ENCODE peak calls at places on chromosomes 13 and 19, in eight cellular contexts. G is PC-3, I is breast epithelium, B is AG04450, N is astrocyte, Q is mucosa of descending colon, R is spleen, K is IMR-90. Y is an unnamed sample.

GRCh38 chr19:17985037-17985818 is 18.3 kb downstream of the KCNN1 start:
- DNase-seq in G (no peak), B (no peak), Q (no peak), R (no peak), I (no peak), K (no peak), N (no peak), Y (no peak)

GRCh38 chr13:102948006-102948405 is 102.2 kb downstream of the ERCC5 start:
- DNase-seq in R (no peak), K (no peak), I (no peak), Q (no peak), G (peak), B (no peak), N (no peak), Y (peak)

GRCh38 chr19:44925114-44925891 is 10.9 kb downstream of the APOC1 start:
- DNase-seq in R (peak), N (no peak), I (no peak), G (no peak), K (peak), B (no peak), Q (peak), Y (peak)

GRCh38 chr13:30466358-30466714 is 600 bp upstream of the HMGB1 start:
- DNase-seq in B (no peak), N (peak), R (no peak), I (no peak), Q (no peak), K (peak), G (peak), Y (no peak)

GRCh38 chr19:31132753-31133110 is 216.5 kb downstream of the TSHZ3 start:
- DNase-seq in N (no peak), Q (no peak), R (no peak), B (no peak), G (no peak), K (no peak), I (no peak), Y (no peak)

GRCh38 chr19:32748497-32748896 is 28.9 kb downstream of the TDRD12 start:
- DNase-seq in N (no peak), Q (no peak), B (no peak), K (no peak), G (peak), R (no peak), I (no peak), Y (no peak)

GRCh38 chr19:9323557-9323918 is 441 bp upstream of the ZNF559 start:
- DNase-seq in R (peak), N (peak), G (peak), K (peak), B (peak), I (no peak), Q (peak), Y (peak)

GRCh38 chr19:45821103-45821521 is 6.0 kb upstream of the RSPH6A start:
- DNase-seq in I (no peak), N (no peak), G (no peak), B (no peak), K (no peak), R (no peak), Q (no peak), Y (no peak)

GRCh38 chr19:11552666-11553372 is 6.2 kb downstream of the ELOF1 start:
- DNase-seq in N (no peak), G (no peak), K (no peak), Q (no peak), R (no peak), I (no peak), B (no peak), Y (no peak)

GRCh38 chr13:107866007-107866665 is 349.2 kb downstream of the LIG4 start:
- DNase-seq in Q (peak), R (no peak), K (peak), G (peak), N (peak), B (no peak), I (no peak), Y (peak)

GRCh38 chr13:62431852-62432251 is 1016.2 kb upstream of the PCDH20 start:
- DNase-seq in I (no peak), Q (no peak), B (no peak), N (no peak), G (no peak), R (no peak), K (no peak), Y (no peak)
- TF ChIP-seq CTCF in I (no peak), Q (no peak), B (no peak), N (no peak), G (no peak), R (no peak), K (no peak), Y (no peak)

GRCh38 chr13:24931450-24932217 is 164.3 kb upstream of the PABPC3 start:
- DNase-seq in N (no peak), K (no peak), G (no peak), I (no peak), B (no peak), Q (no peak), R (no peak), Y (no peak)
- H3K4me3 ChIP-seq in N (no peak), K (peak), G (no peak), I (peak), B (peak), Q (no peak), R (no peak), Y (no peak)

DNA sequence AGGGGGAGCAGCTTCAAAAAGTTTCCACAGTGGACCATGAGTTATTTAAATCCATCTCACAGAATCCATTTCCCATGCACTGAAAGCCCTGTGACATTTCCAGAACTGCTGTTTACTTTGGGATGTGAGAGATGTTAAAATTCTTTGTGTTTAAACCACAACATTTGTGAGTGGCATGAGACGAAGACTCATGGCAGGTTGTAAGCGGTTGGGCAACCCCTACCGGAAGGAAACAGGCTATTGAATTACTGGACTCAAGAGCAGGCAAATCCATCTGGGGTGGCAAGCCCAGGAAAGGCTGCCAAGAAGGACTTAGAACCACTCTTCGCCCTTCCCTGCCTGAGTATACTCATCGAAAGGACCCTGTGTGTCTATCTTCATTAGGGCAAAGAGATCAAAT is 22.3 kb upstream of the CLDN10 start:
- DNase-seq in K (peak), R (no peak), B (no peak), Q (no peak), N (peak), I (no peak), G (peak), Y (peak)
- TF ChIP-seq CTCF in K (no peak), R (no peak), B (no peak), Q (no peak), N (no peak), I (no peak), G (no peak), Y (no peak)

GRCh38 chr13:94813920-94814500 is 101.7 kb upstream of the SOX21 start:
- DNase-seq in I (no peak), K (no peak), N (no peak), B (no peak), G (no peak), Q (no peak), R (no peak), Y (no peak)
- H3K4me3 ChIP-seq in I (no peak), K (no peak), N (no peak), B (no peak), G (no peak), Q (no peak), R (no peak), Y (no peak)

DNA sequence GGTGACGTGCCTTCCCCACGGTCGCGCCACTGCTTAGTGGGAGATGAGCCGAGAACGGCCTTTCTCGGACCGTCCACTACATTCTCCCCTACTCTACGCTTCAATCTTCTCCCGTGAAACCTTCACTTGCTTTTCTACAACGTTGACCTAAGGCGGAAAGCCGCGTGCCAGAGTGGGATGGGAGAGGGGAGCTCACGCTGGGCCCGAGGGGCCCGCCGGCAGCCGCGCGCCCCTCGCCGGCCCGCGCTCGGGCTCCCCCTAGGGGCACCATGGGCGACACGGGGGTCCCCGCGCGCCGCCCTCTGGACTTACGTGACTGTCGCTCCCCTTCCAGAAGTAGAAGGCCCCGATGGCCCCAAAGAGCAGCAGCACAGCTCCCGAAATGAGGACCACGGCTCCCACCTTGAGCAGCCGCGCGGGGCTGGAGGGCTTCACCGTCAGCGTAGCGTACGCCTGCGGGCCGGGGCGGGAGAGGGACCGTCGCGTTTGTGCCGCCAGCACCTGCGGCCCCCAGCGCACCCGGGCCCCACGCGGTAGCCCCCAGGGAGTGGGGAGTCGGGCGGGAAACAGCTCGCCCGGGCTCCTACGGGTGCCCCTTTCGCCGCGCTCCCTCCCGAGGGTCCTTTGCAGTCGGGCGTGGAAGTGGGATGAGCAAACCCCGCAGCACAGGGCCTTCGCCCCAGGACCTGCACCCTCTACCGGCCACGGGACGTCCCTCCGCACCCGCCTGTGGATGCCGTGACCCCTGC is 727 bp downstream of the CNMD start:
- DNase-seq in N (no peak), B (no peak), I (no peak), G (no peak), R (peak), Q (no peak), K (no peak), Y (no peak)
- TF ChIP-seq CTCF in N (peak), B (peak), I (no peak), G (no peak), R (peak), Q (no peak), K (peak), Y (no peak)

DNA sequence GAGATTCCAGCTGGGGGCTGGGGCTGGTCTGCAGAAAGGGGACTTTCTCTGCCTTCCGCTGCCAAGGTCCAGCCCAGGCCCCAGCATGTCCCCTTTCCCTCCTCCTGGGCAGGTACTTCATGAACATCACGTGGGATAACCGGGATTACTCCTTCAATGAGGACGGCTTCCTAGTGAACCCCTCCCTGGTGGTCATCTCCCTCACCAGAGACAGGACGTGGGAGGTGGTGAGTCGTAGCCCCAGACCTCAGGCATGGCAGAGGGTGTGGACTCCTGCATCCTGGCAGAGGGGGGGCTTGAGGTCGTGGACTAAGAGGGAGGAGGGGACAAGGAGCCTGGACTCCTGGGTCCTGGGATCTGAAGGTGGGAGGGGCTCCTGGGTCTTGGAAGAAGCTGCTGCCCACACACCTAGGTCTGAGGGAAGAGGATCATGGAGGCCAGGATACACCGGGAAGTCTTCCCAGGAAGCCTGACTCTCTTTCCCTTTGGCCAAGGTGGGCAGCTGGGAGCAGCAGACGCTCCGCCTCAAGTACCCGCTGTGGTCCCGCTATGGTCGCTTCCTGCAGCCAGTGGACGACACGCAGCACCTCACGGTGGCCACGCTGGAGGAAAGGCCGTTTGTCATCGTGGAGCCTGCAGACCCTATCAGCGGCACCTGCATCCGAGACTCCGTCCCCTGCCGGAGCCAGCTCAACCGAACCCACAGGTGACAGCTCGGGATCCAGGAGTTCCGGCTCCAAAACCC is 20.6 kb downstream of the GRIN2D start:
- DNase-seq in N (no peak), I (no peak), K (peak), R (no peak), G (peak), B (no peak), Q (no peak), Y (no peak)
- H3K4me3 ChIP-seq in N (peak), I (peak), K (no peak), R (no peak), G (no peak), B (no peak), Q (no peak), Y (no peak)

DNA sequence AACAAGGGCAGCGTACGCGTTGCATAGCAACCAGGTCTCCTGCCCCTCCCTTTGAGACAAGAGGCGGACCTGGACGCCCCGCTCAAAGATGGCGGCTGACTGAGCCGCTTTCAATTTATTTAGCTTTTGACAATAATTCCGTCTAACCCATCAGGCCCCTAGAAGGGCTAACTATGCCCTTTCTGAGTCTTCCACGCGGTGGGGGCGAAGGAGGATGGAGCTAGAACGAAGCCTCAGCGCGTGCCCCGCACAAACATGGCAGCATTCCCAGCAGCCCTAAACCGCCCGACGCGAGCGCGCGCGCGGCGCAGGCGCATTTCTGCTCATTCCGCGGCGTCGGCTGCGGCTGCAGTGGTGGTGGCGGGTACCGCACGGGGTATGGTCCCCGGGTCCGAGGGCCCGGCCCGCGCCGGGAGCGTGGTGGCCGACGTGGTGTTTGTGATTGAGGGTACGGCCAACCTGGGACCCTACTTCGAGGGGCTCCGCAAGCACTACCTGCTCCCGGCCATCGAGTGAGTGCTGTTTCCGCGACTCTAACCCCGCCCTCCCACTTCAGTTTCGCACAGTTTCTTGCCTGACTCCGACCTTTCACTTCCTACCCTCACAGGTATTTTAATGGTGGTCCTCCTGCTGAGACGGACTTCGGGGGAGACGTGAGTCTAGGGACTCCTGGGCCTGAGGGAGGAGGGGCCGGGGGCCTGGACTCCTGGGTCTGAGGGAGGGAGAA is at the start of gene MED25:
- DNase-seq in B (peak), G (peak), N (peak), I (peak), Q (peak), K (peak), R (peak), Y (peak)
- TF ChIP-seq CTCF in B (peak), G (no peak), N (no peak), I (peak), Q (peak), K (no peak), R (peak), Y (no peak)

GRCh38 chr19:39262496-39262895 is 5.7 kb upstream of the IFNL2 start:
- DNase-seq in K (no peak), N (no peak), I (no peak), B (no peak), Q (no peak), R (no peak), G (no peak), Y (no peak)

GRCh38 chr19:39261704-39262103 is 6.5 kb upstream of the IFNL2 start:
- DNase-seq in G (no peak), N (no peak), K (no peak), I (no peak), R (no peak), Q (no peak), B (no peak), Y (no peak)

GRCh38 chr19:39263912-39264305 is 4.3 kb upstream of the IFNL2 start:
- DNase-seq in G (no peak), Q (peak), R (peak), N (no peak), B (no peak), I (no peak), K (no peak), Y (no peak)

GRCh38 chr19:39264306-39265290 is 3.6 kb upstream of the IFNL2 start:
- DNase-seq in R (peak), I (no peak), G (no peak), K (no peak), B (no peak), Q (no peak), N (no peak), Y (peak)

GRCh38 chr19:39265321-39265916 is 2.8 kb upstream of the IFNL2 start:
- DNase-seq in N (no peak), Q (no peak), K (no peak), R (no peak), B (no peak), I (no peak), G (no peak), Y (no peak)
- H3K4me3 ChIP-seq in N (no peak), Q (no peak), K (no peak), R (no peak), B (no peak), I (no peak), G (no peak), Y (no peak)

GRCh38 chr13:105979586-105979985 is 555.9 kb downstream of the EFNB2 start:
- DNase-seq in Q (peak), I (no peak), R (no peak), N (no peak), B (no peak), K (no peak), G (peak), Y (peak)

GRCh38 chr13:105979131-105979530 is 556.3 kb downstream of the EFNB2 start:
- DNase-seq in N (no peak), K (no peak), B (no peak), Q (no peak), G (peak), R (no peak), I (no peak), Y (no peak)

GRCh38 chr13:105984236-105984635 is 551.2 kb downstream of the EFNB2 start:
- DNase-seq in N (no peak), K (no peak), Q (no peak), G (peak), B (no peak), I (no peak), R (no peak), Y (no peak)

GRCh38 chr13:105982219-105982618 is 553.2 kb downstream of the EFNB2 start:
- DNase-seq in I (no peak), B (no peak), R (no peak), N (no peak), Q (no peak), G (no peak), K (no peak), Y (no peak)
- TF ChIP-seq CTCF in I (no peak), B (no peak), R (no peak), N (no peak), Q (no peak), G (peak), K (no peak), Y (no peak)

Y was measured in fibroblast of pulmonary artery.